ENCODE peak calls at places on chromosomes 13 and 19, in eight cellular contexts. C, H, W, Q, F, R, O and G are unnamed samples.

GRCh38 chr13:74136089-74136658 is 2.0 kb upstream of the KLF12 start:
- DNase-seq in R (no peak), W (peak; percentile 52), H (peak; percentile 76), O (no peak), Q (no peak), C (no peak), F (peak; percentile 17), G (peak; percentile 59)

GRCh38 chr13:31587696-31588266 is 151.5 kb upstream of the RXFP2 start:
- DNase-seq in Q (no peak), O (no peak), R (no peak), C (no peak), H (peak; percentile 15), F (no peak), W (no peak), G (peak; percentile 61)

GRCh38 chr19:47324502-47324901 is 7.5 kb upstream of the C5AR2 start:
- DNase-seq in W (no peak), R (no peak), O (no peak), C (no peak), H (no peak), F (no peak), Q (no peak), G (no peak)

GRCh38 chr13:89457977-89458376 is 1786.8 kb downstream of the SLITRK5 start:
- DNase-seq in W (no peak), F (peak; percentile 34), Q (no peak), R (no peak), C (no peak), O (peak; percentile 88), H (peak; percentile 86), G (peak; percentile 90)

GRCh38 chr19:57212109-57212508 is 18.7 kb upstream of the AURKC start:
- DNase-seq in F (no peak), O (no peak), W (no peak), C (no peak), H (no peak), Q (no peak), R (no peak), G (no peak)

GRCh38 chr13:113049521-113049941 is 56.1 kb upstream of the F7 start:
- DNase-seq in C (peak; percentile 12), H (no peak), O (no peak), W (peak; percentile 35), Q (no peak), F (no peak), R (no peak), G (no peak)

GRCh38 chr19:4815426-4816387 is 15.8 kb downstream of the TICAM1 start:
- DNase-seq in Q (peak; percentile 83), R (no peak), H (peak; percentile 91), O (peak; percentile 76), W (peak; percentile 92), F (peak; percentile 93), C (peak; percentile 84), G (peak; percentile 94)

GRCh38 chr13:50670272-50670671 is 173.2 kb downstream of the DLEU7 start:
- DNase-seq in W (no peak), Q (no peak), O (no peak), C (no peak), R (no peak), H (no peak), F (no peak), G (no peak)

GRCh38 chr19:7977723-7978040 is 27.8 kb downstream of the ELAVL1 start:
- DNase-seq in O (no peak), Q (no peak), F (no peak), H (no peak), R (no peak), C (no peak), W (no peak), G (no peak)

GRCh38 chr19:54431255-54431838 is 16.1 kb downstream of the TTYH1 start:
- DNase-seq in F (peak; percentile 41), O (no peak), Q (no peak), R (no peak), H (peak; percentile 34), C (peak; percentile 95), W (peak; percentile 19), G (peak; percentile 57)

GRCh38 chr13:32334676-32335075 is 19.4 kb downstream of the BRCA2 start:
- DNase-seq in Q (no peak), W (no peak), H (no peak), O (no peak), C (no peak), F (no peak), R (no peak), G (peak; percentile 25)

GRCh38 chr13:114054269-114054668 is 78.2 kb downstream of the RASA3 start:
- DNase-seq in R (no peak), W (no peak), H (no peak), C (no peak), O (no peak), F (no peak), Q (no peak), G (no peak)

GRCh38 chr13:97221046-97221445 is 1.1 kb upstream of the MBNL2 start:
- DNase-seq in Q (no peak), W (no peak), H (no peak), O (no peak), R (no peak), F (no peak), C (no peak), G (no peak)

GRCh38 chr19:7773841-7774240 is 10.8 kb downstream of the CLEC4M start:
- DNase-seq in R (no peak), O (no peak), C (no peak), W (no peak), H (no peak), F (no peak), Q (no peak), G (no peak)

GRCh38 chr19:17944301-17944700 is 11.5 kb downstream of the CCDC124 start:
- DNase-seq in F (no peak), Q (no peak), R (peak; percentile 34), O (peak; percentile 31), H (peak; percentile 64), C (no peak), W (no peak), G (peak; percentile 73)

GRCh38 chr19:19548915-19549537 is 11.0 kb downstream of the CILP2 start:
- DNase-seq in O (no peak), C (no peak), R (no peak), W (no peak), Q (no peak), H (no peak), F (no peak), G (no peak)

GRCh38 chr13:43127103-43127817 is 103.9 kb downstream of the DNAJC15 start:
- DNase-seq in W (no peak), R (no peak), F (no peak), Q (no peak), H (no peak), O (no peak), C (no peak), G (peak; percentile 15)

GRCh38 chr13:101499406-101499805 is 46.9 kb downstream of the ITGBL1 start:
- DNase-seq in R (no peak), Q (no peak), W (no peak), H (peak; percentile 29), C (no peak), F (no peak), O (no peak), G (peak; percentile 33)

GRCh38 chr19:50701367-50701985 is 18.1 kb downstream of the SHANK1 start:
- DNase-seq in R (no peak), W (peak; percentile 27), C (no peak), F (no peak), O (no peak), H (no peak), Q (no peak), G (no peak)

GRCh38 chr19:12996542-12997094 is 1.3 kb downstream of the NFIX start:
- DNase-seq in O (no peak), R (no peak), H (no peak), F (no peak), C (peak; percentile 67), W (peak; percentile 83), Q (no peak), G (peak; percentile 48)
- TF ChIP-seq CTCF in O (no peak), R (peak; percentile 10), H (no peak), F (no peak), C (no peak), W (no peak), Q (no peak), G (no peak)

GRCh38 chr13:95155093-95155492 is 146.2 kb downstream of the ABCC4 start:
- DNase-seq in O (no peak), F (peak; percentile 30), R (no peak), H (no peak), Q (no peak), W (no peak), C (no peak), G (peak; percentile 4)

GRCh38 chr13:95155504-95155903 is 145.7 kb downstream of the ABCC4 start:
- DNase-seq in W (no peak), Q (no peak), H (no peak), O (no peak), F (no peak), C (no peak), R (no peak), G (no peak)

GRCh38 chr13:95156208-95156607 is 145.0 kb downstream of the ABCC4 start:
- DNase-seq in O (no peak), R (no peak), W (no peak), F (peak; percentile 41), H (peak; percentile 59), Q (no peak), C (no peak), G (peak; percentile 68)

GRCh38 chr13:95154441-95154886 is 146.8 kb downstream of the ABCC4 start:
- DNase-seq in Q (no peak), O (no peak), H (no peak), C (no peak), W (no peak), F (peak; percentile 66), R (no peak), G (peak; percentile 15)

DNA sequence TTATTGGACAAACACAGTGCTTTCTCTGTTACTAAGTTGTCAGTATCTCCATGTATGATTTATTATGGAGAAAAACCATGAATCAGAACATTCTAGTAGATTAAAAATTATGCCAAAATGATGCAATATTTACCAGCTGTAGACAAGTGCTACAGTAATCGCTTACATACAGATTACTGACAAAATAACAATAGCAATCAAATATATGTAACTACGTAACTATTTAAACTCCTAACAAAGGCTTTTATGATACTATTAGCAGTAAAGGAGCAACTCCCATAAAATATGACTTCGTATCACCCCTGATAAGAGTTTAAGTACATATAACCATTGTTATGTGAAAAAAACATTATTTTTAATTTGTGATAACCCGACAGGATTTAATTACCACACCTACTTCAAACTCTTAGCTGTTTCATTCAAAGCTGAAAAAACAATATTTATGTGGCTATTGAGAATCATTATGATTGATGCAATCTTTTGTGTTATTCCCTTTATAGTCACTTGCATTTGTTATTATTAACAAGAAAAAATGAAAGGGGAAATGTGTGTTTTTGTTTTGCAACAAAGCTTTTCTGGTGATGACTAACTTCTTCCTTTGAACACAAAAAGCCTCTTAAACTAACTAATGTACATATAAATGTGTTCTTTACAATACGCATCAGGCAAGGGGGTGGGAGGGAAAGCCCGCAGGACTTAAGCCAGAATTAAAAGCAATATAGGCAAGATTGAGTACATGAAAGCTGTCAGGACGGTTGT is 147.4 kb downstream of the ABCC4 start:
- DNase-seq in R (no peak), H (peak; percentile 25), F (no peak), C (no peak), W (no peak), O (no peak), Q (no peak), G (peak; percentile 46)
- H3K4me3 ChIP-seq in R (no peak overlapping the region), H (no peak overlapping the region), F (no peak overlapping the region), C (no peak overlapping the region), W (no peak overlapping the region), O (no peak overlapping the region), Q (no peak overlapping the region), G (no peak overlapping the region)

GRCh38 chr13:47588676-47589075 is 412.4 kb downstream of the SUCLA2 start:
- DNase-seq in W (no peak), O (no peak), H (no peak), R (no peak), F (no peak), Q (no peak), C (no peak), G (no peak)
- TF ChIP-seq CTCF in W (peak; percentile 10), O (no peak), H (peak; percentile 23), R (peak; percentile 4), F (no peak), Q (no peak), C (no peak), G (peak; percentile 5)

GRCh38 chr13:92255533-92255932 is 857.1 kb downstream of the GPC5 start:
- DNase-seq in W (no peak), Q (no peak), O (no peak), F (no peak), H (no peak), C (no peak), R (no peak), G (no peak)
- H3K4me3 ChIP-seq in W (no peak overlapping the region), Q (no peak overlapping the region), O (no peak overlapping the region), F (no peak overlapping the region), H (no peak overlapping the region), C (no peak overlapping the region), R (no peak overlapping the region), G (no peak overlapping the region)